ENCODE peak calls at places on chromosome 11, in seven cellular contexts. B is EL; F is iris pigment epithelial cell; U is SK-N-DZ; C is activated CD8-positive, alpha-beta memory T cell treated with anti-CD3 and anti-CD28 coated beads for 24 hours; X is astrocyte of the spinal cord; R is stimulated activated CD8-positive, alpha-beta memory T cell treated with anti-CD3 and anti-CD28 coated beads, Interleukin-4, amount 100 ng/mL, for 1 hour. V is an unnamed sample.

GRCh38 chr11:120326228-120326627 is 1.1 kb downstream of the TLCD5 start:
- DNase-seq in B (peak), F (peak), U (no peak), C (no peak), X (peak), R (no peak), V (no peak)

GRCh38 chr11:128841461-128842072 is 25.5 kb downstream of the KCNJ1 start:
- DNase-seq in B (no peak), F (no peak), U (no peak), C (no peak), X (no peak), R (no peak), V (no peak)

GRCh38 chr11:69122642-69123431 is 32.9 kb upstream of the SMIM38 start:
- DNase-seq in B (peak), F (peak), U (peak), C (peak), X (peak), R (peak), V (peak)

GRCh38 chr11:1308745-1309497 is 511 bp downstream of the TOLLIP start:
- DNase-seq in B (no peak), F (peak), U (peak), C (no peak), X (no peak), R (no peak), V (no peak)

GRCh38 chr11:119417726-119418540 is 5.0 kb downstream of the THY1 start:
- DNase-seq in B (peak), F (peak), U (no peak), C (no peak), X (peak), R (no peak), V (no peak)

GRCh38 chr11:18723991-18724390 is 2.0 kb downstream of the IGSF22 start:
- DNase-seq in B (no peak), F (no peak), U (no peak), C (no peak), X (no peak), R (no peak), V (no peak)

GRCh38 chr11:40094954-40095353 is 1364.5 kb downstream of the LRRC4C start:
- DNase-seq in B (no peak), F (no peak), U (no peak), C (no peak), X (no peak), R (no peak), V (no peak)

GRCh38 chr11:11709447-11710239 is 87.8 kb upstream of the GALNT18 start:
- DNase-seq in B (no peak), F (no peak), U (no peak), C (no peak), X (no peak), R (no peak), V (no peak)

GRCh38 chr11:2382927-2383822 is 6.1 kb downstream of the CD81 start:
- DNase-seq in B (no peak), F (no peak), U (no peak), C (no peak), X (no peak), R (no peak), V (no peak)

GRCh38 chr11:104151404-104152204 is 12.3 kb downstream of the PDGFD start:
- DNase-seq in B (peak), F (peak), U (no peak), C (no peak), X (peak), R (no peak), V (no peak)

GRCh38 chr11:115325523-115325922 is 178.7 kb downstream of the CADM1 start:
- DNase-seq in B (no peak), F (no peak), U (no peak), C (no peak), X (no peak), R (no peak), V (no peak)

GRCh38 chr11:109075976-109076375 is 346.0 kb upstream of the C11orf87 start:
- DNase-seq in B (no peak), F (no peak), U (peak), C (no peak), X (no peak), R (no peak), V (no peak)

GRCh38 chr11:61949169-61950034 is 749 bp upstream of the BEST1 start:
- DNase-seq in B (peak), F (peak), U (peak), C (no peak), X (peak), R (no peak), V (no peak)

GRCh38 chr11:106956887-106957505 is 61.3 kb downstream of the GUCY1A2 start:
- DNase-seq in B (no peak), F (no peak), U (no peak), C (no peak), X (no peak), R (no peak), V (no peak)

GRCh38 chr11:30818721-30819120 is 232.6 kb upstream of the MPPED2 start:
- DNase-seq in B (no peak), F (no peak), U (no peak), C (no peak), X (no peak), R (no peak), V (no peak)

GRCh38 chr11:6755303-6755952 is 16.3 kb downstream of the OR2AG2 start:
- DNase-seq in B (peak), F (peak), U (peak), C (no peak), X (peak), R (no peak), V (no peak)

GRCh38 chr11:111633248-111633647 is 31.0 kb downstream of the SIK2 start:
- DNase-seq in B (no peak), F (no peak), U (no peak), C (no peak), X (no peak), R (no peak), V (no peak)

GRCh38 chr11:77086521-77087472 is 15.8 kb upstream of the OMP start:
- DNase-seq in B (no peak), F (no peak), U (no peak), C (no peak), X (no peak), R (no peak), V (peak)

GRCh38 chr11:30406978-30407762 is 84.3 kb downstream of the ARL14EP start:
- DNase-seq in B (no peak), F (no peak), U (no peak), C (no peak), X (no peak), R (no peak), V (no peak)

GRCh38 chr11:10743354-10744035 is 7.6 kb upstream of the CTR9 start:
- DNase-seq in B (no peak), F (no peak), U (no peak), C (peak), X (no peak), R (no peak), V (peak)

GRCh38 chr11:63763506-63764200 is 4.9 kb downstream of the ZFTA start:
- DNase-seq in B (no peak), F (no peak), U (no peak), C (no peak), X (peak), R (no peak), V (no peak)

GRCh38 chr11:80782135-80782885 is 1341.5 kb upstream of the TENM4 start:
- DNase-seq in B (no peak), F (no peak), U (no peak), C (no peak), X (no peak), R (no peak), V (no peak)

GRCh38 chr11:122317337-122317736 is 201.3 kb upstream of the BLID start:
- DNase-seq in B (peak), F (peak), U (no peak), C (no peak), X (peak), R (no peak), V (no peak)

GRCh38 chr11:66951135-66951534 is 7.0 kb downstream of the PC start:
- DNase-seq in B (no peak), F (no peak), U (no peak), C (no peak), X (no peak), R (no peak), V (no peak)

GRCh38 chr11:69551963-69552362 is 70.5 kb downstream of the LINC01488 start:
- DNase-seq in B (no peak), F (no peak), U (no peak), C (no peak), X (no peak), R (no peak), V (no peak)

GRCh38 chr11:6655790-6656580 is at the start of gene DCHS1:
- DNase-seq in B (no peak), F (no peak), U (peak), C (no peak), X (no peak), R (no peak), V (no peak)

GRCh38 chr11:70364745-70365535 is 33.4 kb upstream of the CTTN start:
- DNase-seq in B (no peak), F (no peak), U (no peak), C (peak), X (no peak), R (peak), V (peak)